ENCODE peak calls at places on chromosome 7, in six cellular contexts. J, D, P, B, I and M are unnamed samples.

GRCh38 chr7:124550036-124550435 is 215.6 kb downstream of the GPR37 start:
- DNase-seq in P (no peak), I (no peak), J (no peak), B (no peak), D (no peak), M (no peak)

GRCh38 chr7:104861729-104862128 is 152.3 kb upstream of the KMT2E start:
- DNase-seq in B (no peak), J (no peak), D (no peak), P (no peak), I (no peak), M (no peak)

GRCh38 chr7:125355899-125356298 is 426.3 kb upstream of the POT1 start:
- DNase-seq in B (no peak), D (no peak), P (no peak), J (no peak), I (peak; percentile 5), M (no peak)

GRCh38 chr7:56079450-56080185 is 13.1 kb downstream of the PHKG1 start:
- DNase-seq in B (peak; percentile 92), J (no peak), P (peak; percentile 56), I (no peak), D (no peak), M (peak; percentile 45)

GRCh38 chr7:100829150-100829716 is 1.9 kb upstream of the EPHB4 start:
- DNase-seq in B (peak; percentile 36), D (no peak), J (no peak), P (no peak), I (no peak), M (no peak)

GRCh38 chr7:129530881-129531391 is 28.6 kb downstream of the SMKR1 start:
- DNase-seq in J (peak; percentile 72), D (no peak), P (peak; percentile 58), B (no peak), I (no peak), M (no peak)

GRCh38 chr7:113698556-113699220 is 220.1 kb downstream of the PPP1R3A start:
- DNase-seq in I (no peak), J (peak; percentile 23), D (no peak), B (peak; percentile 17), P (peak; percentile 15), M (no peak)

GRCh38 chr7:116971869-116972268 is 18.6 kb downstream of the ST7 start:
- DNase-seq in D (no peak), P (no peak), J (no peak), B (no peak), I (no peak), M (no peak)

GRCh38 chr7:93920496-93921189 is 892 bp upstream of the GNG11 start:
- DNase-seq in I (no peak), D (no peak), P (no peak), J (no peak), B (no peak), M (no peak)

GRCh38 chr7:1811850-1812692 is 142.0 kb downstream of the ELFN1 start:
- DNase-seq in D (no peak), I (no peak), B (peak; percentile 90), P (peak; percentile 42), J (no peak), M (peak; percentile 41)

GRCh38 chr7:95491634-95492314 is 6.0 kb downstream of the ASB4 start:
- DNase-seq in D (no peak), I (no peak), B (no peak), J (peak; percentile 94), P (peak; percentile 58), M (peak; percentile 49)

GRCh38 chr7:54778696-54779285 is 19.8 kb upstream of the SEC61G start:
- DNase-seq in I (no peak), D (no peak), P (no peak), J (no peak), B (no peak), M (no peak)

GRCh38 chr7:54774785-54775740 is 16.1 kb upstream of the SEC61G start:
- DNase-seq in J (no peak), D (no peak), I (no peak), B (no peak), P (no peak), M (no peak)

GRCh38 chr7:54780490-54780889 is 21.5 kb upstream of the SEC61G start:
- DNase-seq in D (no peak), J (no peak), P (no peak), B (no peak), I (no peak), M (no peak)

GRCh38 chr7:54781356-54781912 is 22.4 kb upstream of the SEC61G start:
- DNase-seq in P (no peak), B (no peak), I (no peak), J (no peak), D (no peak), M (no peak)

GRCh38 chr7:54778166-54778565 is 19.2 kb upstream of the SEC61G start:
- DNase-seq in B (no peak), I (no peak), P (no peak), J (no peak), D (no peak), M (no peak)
- TF ChIP-seq JUND in B (no peak), I (no peak), P (no peak), J (peak; percentile 39), D (no peak), M (no peak)

GRCh38 chr7:43784030-43785001 is 25.8 kb downstream of the BLVRA start:
- DNase-seq in I (peak; percentile 82), P (no peak), D (no peak), B (no peak), J (no peak), M (no peak)

GRCh38 chr7:43779032-43779812 is 20.7 kb downstream of the BLVRA start:
- DNase-seq in J (no peak), P (no peak), B (no peak), I (no peak), D (no peak), M (no peak)

GRCh38 chr7:43785425-43785824 is 26.9 kb downstream of the BLVRA start:
- DNase-seq in I (no peak), P (no peak), J (no peak), D (no peak), B (no peak), M (no peak)

GRCh38 chr7:43782768-43783555 is 24.5 kb downstream of the BLVRA start:
- DNase-seq in J (no peak), P (no peak), D (no peak), I (no peak), B (no peak), M (no peak)

DNA sequence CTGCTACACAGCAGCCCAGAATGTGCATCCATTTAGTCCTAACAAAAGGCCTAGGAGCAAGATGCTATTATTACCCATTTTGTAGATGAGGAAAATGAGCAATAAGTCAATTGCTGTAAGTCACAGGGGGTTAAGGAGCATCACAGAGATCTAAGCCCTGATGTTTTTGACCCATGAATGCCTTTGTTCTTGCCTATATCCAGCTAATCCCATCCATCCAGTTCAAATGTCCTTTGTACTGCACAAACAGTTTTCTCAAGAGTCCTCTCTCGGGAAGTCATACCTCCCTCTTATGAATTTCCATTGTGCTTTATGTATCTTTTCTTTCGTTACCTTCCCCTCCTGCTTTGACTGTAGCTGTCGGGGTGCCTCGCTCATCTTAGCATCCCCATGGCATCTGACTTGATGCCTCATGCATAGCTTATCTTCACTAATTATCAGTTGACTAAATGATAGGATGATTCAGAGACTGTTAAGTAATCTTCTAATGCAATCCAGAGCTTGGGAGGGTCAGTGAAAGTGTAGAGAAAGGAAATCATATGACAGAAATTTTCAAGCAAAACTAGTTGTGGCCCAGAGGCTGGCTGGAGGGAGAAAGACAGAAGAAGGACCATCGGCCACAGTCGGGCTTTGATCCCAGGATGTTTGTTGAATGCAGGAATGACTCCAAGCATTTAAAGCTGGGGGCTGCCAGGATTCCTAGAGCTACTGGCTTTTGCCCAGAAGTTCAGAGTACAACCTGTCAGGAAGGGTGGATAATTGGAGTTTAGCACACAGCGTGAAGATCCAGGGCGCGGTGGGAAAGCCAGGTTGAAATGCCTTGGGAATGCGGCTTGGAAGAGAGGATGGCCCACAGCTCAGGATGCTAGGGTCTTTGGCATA is 23.5 kb downstream of the BLVRA start:
- DNase-seq in I (no peak), P (peak; percentile 90), J (no peak), B (peak; percentile 20), D (no peak), M (no peak)
- TF ChIP-seq JUND in I (no peak), P (no peak), J (no peak), B (peak; percentile 91), D (no peak), M (no peak)

GRCh38 chr7:70044064-70044463 is 445.8 kb downstream of the AUTS2 start:
- DNase-seq in B (peak; percentile 61), D (no peak), P (no peak), I (no peak), J (no peak), M (no peak)
- TF ChIP-seq JUND in B (no peak), D (no peak), P (no peak), I (no peak), J (no peak), M (no peak)

DNA sequence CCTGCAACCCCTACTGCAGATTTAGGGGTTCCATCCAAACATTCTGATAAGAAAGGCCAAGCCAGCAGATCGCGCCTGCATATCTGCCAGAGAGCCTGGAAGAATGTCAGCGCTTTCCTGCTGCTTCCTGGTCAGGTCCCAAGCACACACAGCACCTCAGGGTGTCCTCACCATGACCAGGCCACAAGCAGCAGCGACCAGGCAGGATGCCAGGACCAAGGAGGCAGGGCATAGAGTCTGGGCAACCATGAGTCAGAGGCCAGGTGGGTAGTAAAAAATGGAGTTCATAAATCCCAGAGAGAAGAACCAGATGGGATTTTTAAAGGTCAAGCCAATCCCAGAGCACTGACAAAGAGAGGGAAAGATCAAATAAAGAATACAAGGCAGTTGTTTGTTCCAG is 5.5 kb upstream of the FAM131B start:
- DNase-seq in I (no peak), J (peak; percentile 61), P (no peak), D (no peak), B (peak; percentile 40), M (no peak)
- TF ChIP-seq JUND in I (no peak), J (peak; percentile 65), P (no peak), D (no peak), B (peak; percentile 43), M (no peak)

DNA sequence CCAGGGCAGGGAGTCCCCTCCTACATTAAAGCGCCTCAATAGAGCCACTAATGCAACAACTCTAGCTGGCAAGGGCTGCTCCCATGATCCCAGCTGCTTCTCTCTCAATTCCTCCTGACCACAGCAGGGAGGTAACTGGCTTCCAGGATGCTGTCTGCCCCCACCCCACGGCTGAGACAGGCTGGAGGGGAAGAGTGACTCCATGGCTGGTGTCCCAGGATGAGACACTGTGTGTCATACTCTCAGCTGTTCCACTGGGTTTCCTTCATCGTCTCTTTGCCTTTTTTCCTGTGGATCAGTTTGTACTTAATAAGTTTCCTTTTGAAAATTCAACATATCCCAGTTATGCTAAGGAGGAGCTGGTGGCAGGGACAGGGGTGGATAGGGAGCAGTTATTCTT is 27.7 kb upstream of the MYH16 start:
- DNase-seq in I (no peak), P (no peak), D (no peak), J (no peak), B (no peak), M (no peak)
- TF ChIP-seq JUND in I (no peak), P (no peak), D (no peak), J (no peak), B (no peak), M (no peak)